ENCODE peak calls at places on chromosome 20, in five cellular contexts. L is prostate gland, V is left lung, Q is right lobe of liver, N is psoas muscle. D is an unnamed sample.
A peak's percentile ranks its signal among the peaks of the same experiment; 100 is the strongest.

GRCh38 chr20:19981091-19981490 is 36.1 kb upstream of the NAA20 start:
- DNase-seq in L (no peak), V (no peak), Q (no peak), N (no peak), D (no peak)

GRCh38 chr20:7657569-7657968 is 282.7 kb downstream of the HAO1 start:
- DNase-seq in L (no peak), V (no peak), Q (no peak), N (no peak), D (no peak)

GRCh38 chr20:4942336-4942735 is 59.0 kb downstream of the SLC23A2 start:
- DNase-seq in L (no peak), V (no peak), Q (no peak), N (no peak), D (no peak)

GRCh38 chr20:42957014-42957694 is 232.6 kb downstream of the PTPRT start:
- DNase-seq in L (no peak), V (no peak), Q (peak; percentile 23), N (no peak), D (no peak)

GRCh38 chr20:37430778-37431460 is 85.0 kb downstream of the SRC start:
- DNase-seq in L (no peak), V (no peak), Q (no peak), N (no peak), D (no peak)

GRCh38 chr20:48789781-48790544 is 37.8 kb downstream of the PREX1 start:
- DNase-seq in L (no peak), V (no peak), Q (no peak), N (no peak), D (no peak)

GRCh38 chr20:31811796-31812728 is 7.1 kb upstream of the MYLK2 start:
- DNase-seq in L (no peak), V (no peak), Q (no peak), N (peak; percentile 82), D (no peak)

GRCh38 chr20:54227751-54228150 is 19.9 kb downstream of the PFDN4 start:
- DNase-seq in L (no peak), V (no peak), Q (no peak), N (no peak), D (no peak)

GRCh38 chr20:41738584-41739193 is 120.5 kb upstream of the CHD6 start:
- DNase-seq in L (peak; percentile 20), V (no peak), Q (peak; percentile 47), N (peak; percentile 63), D (peak; percentile 52)

GRCh38 chr20:11091496-11091895 is 417.7 kb upstream of the JAG1 start:
- DNase-seq in L (no peak), V (no peak), Q (no peak), N (no peak), D (no peak)

GRCh38 chr20:25739615-25740320 is 43.1 kb upstream of the ZNF337 start:
- DNase-seq in L (no peak), V (no peak), Q (no peak), N (no peak), D (no peak)

GRCh38 chr20:23132930-23133559 is 46.9 kb upstream of the CD93 start:
- DNase-seq in L (no peak), V (peak; percentile 63), Q (peak; percentile 46), N (no peak), D (no peak)

GRCh38 chr20:10603971-10604864 is 69.6 kb downstream of the JAG1 start:
- DNase-seq in L (peak; percentile 40), V (peak; percentile 56), Q (peak; percentile 27), N (peak; percentile 75), D (no peak)

GRCh38 chr20:870758-871157 is 37.2 kb downstream of the FAM110A start:
- DNase-seq in L (no peak), V (no peak), Q (no peak), N (no peak), D (no peak)

GRCh38 chr20:872855-873520 is 39.5 kb downstream of the FAM110A start:
- DNase-seq in L (no peak), V (no peak), Q (no peak), N (no peak), D (no peak)

GRCh38 chr20:873875-874607 is 40.5 kb downstream of the FAM110A start:
- DNase-seq in L (no peak), V (no peak), Q (no peak), N (no peak), D (no peak)

GRCh38 chr20:871436-871835 is 37.9 kb downstream of the FAM110A start:
- DNase-seq in L (no peak), V (no peak), Q (no peak), N (no peak), D (no peak)

GRCh38 chr20:871948-872347 is 38.4 kb downstream of the FAM110A start:
- DNase-seq in L (no peak), V (no peak), Q (no peak), N (no peak), D (no peak)
- TF ChIP-seq CTCF in L (no peak), V (no peak), Q (no peak), N (no peak), D (no peak)

DNA sequence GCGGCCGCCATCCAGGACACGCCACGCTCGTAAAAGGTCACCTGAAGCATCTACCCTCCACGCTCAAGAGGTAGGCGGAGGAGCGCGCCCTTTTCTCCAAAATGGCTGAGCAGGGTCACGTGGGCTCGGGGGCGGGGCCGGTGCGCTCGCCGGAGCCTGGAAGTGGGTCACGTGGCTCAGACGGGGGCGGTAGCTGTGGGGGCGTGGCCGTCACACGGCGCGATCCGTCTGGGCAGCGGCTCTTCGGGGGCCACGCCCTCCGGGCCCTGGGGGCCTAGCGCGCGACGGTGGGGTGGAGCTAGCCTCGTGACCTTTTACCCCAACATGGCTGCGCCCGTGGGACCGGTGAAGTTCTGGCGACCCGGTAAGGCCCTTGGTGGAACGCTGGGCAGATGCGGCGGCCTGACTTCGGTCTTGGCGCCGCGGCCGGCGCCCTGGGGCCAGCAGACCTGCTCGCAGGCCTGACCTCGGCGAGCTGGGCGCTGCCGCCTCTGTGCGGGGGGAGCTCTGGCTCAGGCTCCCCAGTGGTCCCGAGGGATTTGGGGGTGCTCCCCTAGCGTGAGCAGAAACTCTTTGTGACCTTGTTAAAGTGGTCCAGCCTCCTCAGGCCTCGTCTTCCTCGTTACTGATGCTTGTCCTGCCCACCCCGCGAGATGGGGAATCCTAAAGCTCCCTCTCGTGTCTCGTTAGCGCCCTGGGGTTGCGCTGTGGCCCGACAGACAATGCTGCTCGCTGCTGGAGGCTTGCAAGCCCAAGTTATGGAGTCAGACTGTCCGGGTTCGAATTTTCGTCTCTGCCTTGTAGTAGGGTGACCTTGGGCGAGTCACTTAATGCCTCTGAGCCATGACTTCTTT is at the start of gene DHX35:
- DNase-seq in L (peak; percentile 98), V (peak; percentile 98), Q (peak; percentile 99), N (peak; percentile 99), D (peak; percentile 96)
- TF ChIP-seq CTCF in L (no peak), V (no peak), Q (peak; percentile 50), N (peak; percentile 17), D (peak; percentile 17)

GRCh38 chr20:33349493-33349892 is 51.8 kb downstream of the CDK5RAP1 start:
- DNase-seq in L (no peak), V (no peak), Q (no peak), N (no peak), D (no peak)
- TF ChIP-seq CTCF in L (no peak), V (no peak), Q (no peak), N (no peak), D (no peak)

GRCh38 chr20:33392016-33392415 is 9.3 kb downstream of the CDK5RAP1 start:
- DNase-seq in L (no peak), V (no peak), Q (no peak), N (no peak), D (no peak)

GRCh38 chr20:33399924-33400323 is 1.4 kb downstream of the CDK5RAP1 start:
- DNase-seq in L (no peak), V (no peak), Q (no peak), N (no peak), D (no peak)

GRCh38 chr20:33393609-33394008 is 7.7 kb downstream of the CDK5RAP1 start:
- DNase-seq in L (no peak), V (no peak), Q (no peak), N (no peak), D (no peak)

DNA sequence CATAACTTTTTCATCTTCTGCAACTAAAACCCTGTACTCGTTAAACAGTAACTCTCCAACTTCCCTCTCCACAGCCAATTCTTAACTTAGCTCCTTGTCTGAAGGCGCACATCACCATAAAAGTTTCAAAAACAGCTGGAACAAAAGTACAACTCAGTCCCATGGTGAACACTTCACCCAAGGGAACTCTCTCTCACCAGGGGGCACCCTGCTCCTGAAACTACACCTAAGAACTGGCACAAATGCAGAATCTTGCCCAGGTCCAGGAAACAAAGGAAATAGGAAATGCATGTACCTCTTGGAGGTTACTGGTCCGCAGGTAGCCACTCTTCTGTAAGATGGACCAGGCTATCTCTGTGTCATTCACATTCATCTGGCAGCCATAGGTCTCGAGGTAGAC is 6.6 kb downstream of the CDK5RAP1 start:
- DNase-seq in L (no peak), V (no peak), Q (no peak), N (no peak), D (no peak)
- TF ChIP-seq CTCF in L (no peak), V (no peak), Q (no peak), N (no peak), D (peak; percentile 15)

DNA sequence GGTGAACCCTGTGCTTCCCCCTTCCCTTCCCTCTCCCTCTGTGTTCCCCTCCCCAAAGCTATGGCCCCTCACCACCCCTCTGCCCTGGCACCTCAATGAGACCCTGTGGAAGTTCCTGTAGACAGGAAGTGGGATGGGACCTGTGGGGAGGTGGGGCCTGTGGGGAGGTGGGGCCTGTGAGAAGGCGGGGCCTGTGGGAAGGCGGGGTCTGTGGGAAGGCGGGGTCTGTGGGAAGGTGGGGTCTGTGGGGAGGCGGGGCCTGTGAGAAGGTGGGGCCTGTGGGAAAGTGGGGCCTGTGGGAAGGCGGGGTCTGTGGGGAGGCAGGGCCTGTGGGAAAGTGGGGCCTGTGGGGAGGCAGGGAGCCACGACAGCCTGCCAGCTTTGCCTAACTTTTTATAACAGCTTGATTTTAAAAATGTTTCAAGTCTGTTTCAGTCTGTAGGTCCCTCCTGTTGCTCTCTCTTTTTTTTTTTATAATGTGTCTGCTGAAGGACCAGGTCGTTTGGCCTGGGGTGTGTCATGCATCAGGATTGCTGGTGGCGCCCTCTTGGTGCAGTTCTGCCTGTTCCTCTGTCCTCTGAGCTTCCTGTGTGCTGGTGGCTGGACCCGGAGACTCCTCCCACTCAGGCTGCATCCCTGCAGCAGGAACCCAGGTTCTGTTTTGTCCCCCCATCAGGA is 70.5 kb upstream of the SLCO4A1 start:
- DNase-seq in L (no peak), V (no peak), Q (no peak), N (peak; percentile 72), D (no peak)
- TF ChIP-seq CTCF in L (no peak), V (no peak), Q (no peak), N (no peak), D (no peak)

D was measured in progenitor cell of endocrine pancreas.